ENCODE peak calls at places on chromosomes 5 and 9, in four cellular contexts. J is IMR-90, Y is GM12878, Z is K562. K is an unnamed sample.

GRCh38 chr5:150155258-150156032 is at the start of gene PDGFRB:
- DNase-seq in J (peak), Y (no peak), Z (peak), K (no peak)

GRCh38 chr9:91032056-91032455 is 230.4 kb downstream of the SYK start:
- DNase-seq in J (no peak), Y (no peak), Z (no peak), K (no peak)

GRCh38 chr9:22049411-22049810 is 40.3 kb upstream of the CDKN2B start:
- DNase-seq in J (peak), Y (no peak), Z (no peak), K (no peak)

GRCh38 chr5:141559481-141559880 is 59.3 kb downstream of the DIAPH1 start:
- DNase-seq in J (peak), Y (no peak), Z (no peak), K (no peak)

GRCh38 chr5:17223375-17224185 is 6.1 kb downstream of the BASP1 start:
- DNase-seq in J (no peak), Y (no peak), Z (no peak), K (no peak)

GRCh38 chr9:126423022-126423708 is 96.5 kb downstream of the MVB12B start:
- DNase-seq in J (no peak), Y (no peak), Z (no peak), K (no peak)

GRCh38 chr5:141359790-141360426 is at the start of gene PCDHGB2:
- DNase-seq in J (peak), Y (no peak), Z (no peak), K (no peak)

GRCh38 chr5:107476783-107477182 is 194.0 kb downstream of the EFNA5 start:
- DNase-seq in J (no peak), Y (peak), Z (no peak), K (no peak)

GRCh38 chr9:8850916-8851315 is 1051.3 kb upstream of the DMAC1 start:
- DNase-seq in J (no peak), Y (no peak), Z (no peak), K (no peak)

GRCh38 chr5:137316346-137316736 is 182.8 kb downstream of the SPOCK1 start:
- DNase-seq in J (peak), Y (no peak), Z (no peak), K (no peak)

GRCh38 chr5:159894149-159894720 is 22.0 kb upstream of the ADRA1B start:
- DNase-seq in J (peak), Y (no peak), Z (no peak), K (no peak)

GRCh38 chr5:138370537-138370936 is 18.1 kb downstream of the KDM3B start:
- DNase-seq in J (peak), Y (no peak), Z (no peak), K (no peak)

GRCh38 chr9:109976328-109976702 is 196.3 kb downstream of the PALM2AKAP2 start:
- DNase-seq in J (no peak), Y (no peak), Z (no peak), K (no peak)

GRCh38 chr5:58459860-58460726 is at the start of gene PLK2:
- DNase-seq in J (peak), Y (no peak), Z (no peak), K (peak)

GRCh38 chr9:268616-269015 is 54.0 kb downstream of the DOCK8 start:
- DNase-seq in J (no peak), Y (no peak), Z (no peak), K (no peak)

GRCh38 chr9:130791279-130791894 is 43.7 kb upstream of the ABL1 start:
- DNase-seq in J (no peak), Y (no peak), Z (no peak), K (no peak)

GRCh38 chr5:134223406-134224251 is 2.2 kb downstream of the PPP2CA start:
- DNase-seq in J (peak), Y (no peak), Z (no peak), K (no peak)

GRCh38 chr5:141846031-141846430 is 32.2 kb downstream of the PCDH1 start:
- DNase-seq in J (peak), Y (no peak), Z (no peak), K (no peak)

GRCh38 chr5:104179057-104179456 is 616.5 kb upstream of the NUDT12 start:
- DNase-seq in J (peak), Y (peak), Z (peak), K (peak)

GRCh38 chr5:126268697-126269315 is 154.4 kb upstream of the GRAMD2B start:
- DNase-seq in J (no peak), Y (no peak), Z (no peak), K (no peak)

GRCh38 chr5:172113036-172113435 is 75.0 kb downstream of the STK10 start:
- DNase-seq in J (no peak), Y (peak), Z (no peak), K (no peak)

GRCh38 chr5:122073864-122074263 is 4.2 kb downstream of the LOX start:
- DNase-seq in J (no peak), Y (no peak), Z (no peak), K (no peak)

GRCh38 chr9:76605271-76605670 is 146.3 kb downstream of the GCNT1 start:
- DNase-seq in J (no peak), Y (peak), Z (no peak), K (no peak)

GRCh38 chr9:117487555-117488175 is 72.8 kb upstream of the ASTN2 start:
- DNase-seq in J (peak), Y (peak), Z (peak), K (peak)

GRCh38 chr5:175378444-175379028 is 65.4 kb downstream of the DRD1 start:
- DNase-seq in J (peak), Y (no peak), Z (no peak), K (no peak)

GRCh38 chr9:92171822-92172221 is 56.6 kb upstream of the SPTLC1 start:
- DNase-seq in J (no peak), Y (no peak), Z (no peak), K (no peak)

GRCh38 chr9:136978073-136978864 is 965 bp downstream of the PTGDS start:
- DNase-seq in J (peak), Y (no peak), Z (peak), K (peak)

GRCh38 chr9:20428976-20429375 is 193.3 kb downstream of the MLLT3 start:
- DNase-seq in J (no peak), Y (no peak), Z (no peak), K (no peak)

GRCh38 chr9:135077497-135078200 is 9.8 kb upstream of the OLFM1 start:
- DNase-seq in J (no peak), Y (no peak), Z (peak), K (no peak)

GRCh38 chr5:126736141-126736540 is 40.8 kb upstream of the LMNB1 start:
- DNase-seq in J (peak), Y (no peak), Z (no peak), K (no peak)

GRCh38 chr9:8822667-8823025 is 1023.1 kb upstream of the DMAC1 start:
- DNase-seq in J (no peak), Y (no peak), Z (no peak), K (no peak)

GRCh38 chr9:112819635-112820496 is 69.3 kb downstream of the SNX30 start:
- DNase-seq in J (peak), Y (peak), Z (peak), K (no peak)

GRCh38 chr9:137589441-137590122 is 730 bp downstream of the ZMYND19 start:
- DNase-seq in J (no peak), Y (no peak), Z (no peak), K (no peak)

GRCh38 chr5:150358261-150359095 is 981 bp downstream of the TCOF1 start:
- DNase-seq in J (peak), Y (no peak), Z (no peak), K (no peak)

GRCh38 chr5:57298985-57299491 is 125.2 kb downstream of the GPBP1 start:
- DNase-seq in J (peak), Y (peak), Z (peak), K (no peak)

GRCh38 chr5:158451203-158451982 is 592.4 kb upstream of the CLINT1 start:
- DNase-seq in J (peak), Y (no peak), Z (no peak), K (no peak)
- TF ChIP-seq CHD1 in J (no peak), Y (no peak), Z (no peak), K (no peak)

DNA sequence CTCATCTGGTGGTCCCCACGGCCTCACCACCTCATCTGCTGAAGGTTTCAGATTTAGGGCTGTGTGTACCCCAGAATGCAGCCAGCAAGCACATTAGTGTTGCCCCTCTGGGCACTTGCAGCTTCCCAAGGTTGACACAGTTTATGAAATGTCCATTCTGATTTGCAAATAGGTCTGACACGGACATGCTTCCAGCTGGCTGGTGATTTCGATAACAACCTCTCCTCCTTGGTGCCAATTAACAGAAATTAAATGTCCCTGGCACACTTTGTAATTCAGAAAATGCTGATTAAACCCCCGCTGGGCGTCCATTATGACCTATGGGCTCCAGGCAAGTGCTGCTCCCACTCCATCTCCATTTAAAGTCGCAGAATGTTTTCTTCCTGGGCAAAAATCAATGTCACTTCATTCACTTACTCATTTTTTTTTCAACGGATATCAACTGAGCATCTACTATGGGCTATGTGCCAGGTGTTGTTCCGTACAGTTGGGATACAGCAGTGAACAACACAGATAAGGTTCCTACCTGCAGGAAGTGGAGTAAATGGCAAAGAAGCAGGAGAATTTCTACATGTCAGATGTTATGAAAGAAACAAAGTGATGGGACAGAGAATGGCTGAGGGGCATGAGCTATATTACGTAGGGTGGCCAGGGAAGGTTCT is 32.0 kb downstream of the PLAC8L1 start:
- DNase-seq in J (no peak), Y (no peak), Z (no peak), K (peak)
- TF ChIP-seq CHD1 in J (no peak), Y (no peak), Z (no peak), K (no peak)

DNA sequence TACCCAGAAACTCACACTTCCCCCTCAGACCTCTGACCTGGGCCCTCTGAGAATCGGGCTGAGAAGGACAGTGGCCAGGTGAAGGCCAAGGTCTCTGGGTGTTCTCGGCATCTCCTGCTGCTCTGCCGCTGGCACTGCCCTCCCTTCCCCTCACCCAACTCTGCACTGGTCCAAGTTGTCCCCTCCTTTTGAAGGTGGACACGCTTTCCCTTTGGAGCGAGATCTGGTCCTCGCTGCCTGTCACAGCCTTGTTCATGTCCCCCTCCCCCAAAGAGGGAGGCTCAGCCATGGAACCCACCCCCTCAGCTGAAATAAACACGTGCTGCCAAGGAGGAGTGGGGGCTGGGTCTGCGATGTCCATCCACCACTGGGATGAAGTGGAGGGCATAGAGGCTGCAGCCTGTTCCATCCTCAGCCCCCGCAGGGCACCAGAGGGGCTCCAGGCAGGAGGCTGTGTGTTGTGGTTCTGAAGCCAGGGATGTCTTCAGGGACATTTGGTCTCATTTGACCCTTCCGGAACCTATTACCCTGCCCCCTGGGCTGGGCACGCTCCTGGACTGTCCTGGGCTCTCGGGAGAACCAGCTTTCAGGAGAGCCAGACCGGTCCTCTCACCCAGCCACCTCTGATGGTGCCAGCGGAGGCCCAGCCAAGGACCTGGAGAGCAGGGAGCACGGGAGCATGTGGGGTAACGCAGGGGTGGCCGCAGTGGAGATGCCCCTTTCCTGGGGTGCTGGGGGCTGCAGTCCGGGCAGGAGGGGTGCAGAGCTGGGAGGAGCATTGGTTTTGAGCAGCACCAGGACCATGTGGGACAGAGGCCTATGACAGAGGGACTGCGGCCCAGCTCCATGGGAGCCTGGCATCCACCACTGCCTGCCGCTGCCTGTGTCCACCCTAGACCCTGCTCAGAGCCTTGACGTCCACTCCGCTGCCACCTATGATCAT is 4.7 kb upstream of the LCN2 start:
- DNase-seq in J (no peak), Y (no peak), Z (peak), K (no peak)
- TF ChIP-seq CHD1 in J (no peak), Y (no peak), Z (no peak), K (no peak)

GRCh38 chr5:95937607-95938152 is 24.0 kb downstream of the ELL2 start:
- DNase-seq in J (no peak), Y (no peak), Z (no peak), K (no peak)

GRCh38 chr5:95939465-95939864 is 22.2 kb downstream of the ELL2 start:
- DNase-seq in J (no peak), Y (no peak), Z (no peak), K (no peak)

GRCh38 chr5:95936812-95937397 is 24.7 kb downstream of the ELL2 start:
- DNase-seq in J (no peak), Y (no peak), Z (no peak), K (no peak)

GRCh38 chr5:95938766-95939165 is 22.9 kb downstream of the ELL2 start:
- DNase-seq in J (no peak), Y (no peak), Z (no peak), K (no peak)

GRCh38 chr5:95938355-95938754 is 23.3 kb downstream of the ELL2 start:
- DNase-seq in J (no peak), Y (no peak), Z (no peak), K (no peak)
- TF ChIP-seq CHD1 in J (no peak), Y (no peak), Z (no peak), K (no peak)

GRCh38 chr5:67875637-67876036 is 339.9 kb upstream of the PIK3R1 start:
- DNase-seq in J (no peak), Y (no peak), Z (no peak), K (no peak)
- TF ChIP-seq CHD1 in J (no peak), Y (no peak), Z (no peak), K (no peak)

GRCh38 chr9:36401179-36401740 is 1.2 kb upstream of the RNF38 start:
- DNase-seq in J (peak), Y (peak), Z (peak), K (peak)

GRCh38 chr9:36396985-36397384 is 3.1 kb downstream of the RNF38 start:
- DNase-seq in J (no peak), Y (no peak), Z (no peak), K (no peak)

GRCh38 chr9:36399980-36400331 is at the start of gene RNF38:
- DNase-seq in J (no peak), Y (peak), Z (no peak), K (no peak)

GRCh38 chr9:36400332-36401178 is 486 bp upstream of the RNF38 start:
- DNase-seq in J (peak), Y (peak), Z (peak), K (peak)

DNA sequence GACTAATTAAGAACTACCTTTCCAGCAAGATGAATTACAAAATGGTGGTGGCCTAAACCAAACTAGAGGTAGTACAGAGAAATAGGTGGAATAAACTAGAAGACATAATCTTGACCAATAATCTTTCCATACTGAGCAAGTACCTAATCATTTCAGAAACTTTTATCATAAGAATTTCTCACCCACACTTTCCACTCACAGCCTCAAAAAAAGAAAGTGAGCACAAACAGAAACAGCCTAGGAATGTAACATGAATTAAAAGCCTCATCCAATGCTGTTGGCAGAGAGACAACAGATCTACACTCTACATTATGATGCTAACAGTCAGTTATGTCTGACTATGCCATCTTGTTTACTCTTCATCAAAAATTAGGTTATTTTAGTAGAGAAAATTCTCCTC is 1.3 kb downstream of the RNF38 start:
- DNase-seq in J (peak), Y (no peak), Z (no peak), K (no peak)
- TF ChIP-seq CHD1 in J (no peak), Y (no peak), Z (no peak), K (no peak)

GRCh38 chr5:135867599-135867998 is 28.0 kb downstream of the IL9 start:
- DNase-seq in J (no peak), Y (no peak), Z (no peak), K (no peak)
- TF ChIP-seq CHD1 in J (no peak), Y (no peak), Z (no peak), K (no peak)

K was measured in H1.